ENCODE peak calls at places on chromosomes 7 and 10, in eight cellular contexts. Q is ovary, M is colonic mucosa, T is heart right ventricle, X is mammary epithelial cell, U is breast epithelium, J is cardiac muscle cell, R is Panc1. O is an unnamed sample.

GRCh38 chr7:30730097-30730496 is 21.8 kb upstream of the INMT start:
- DNase-seq in Q (no peak), M (no peak), T (no peak), X (no peak), U (no peak), J (no peak), R (no peak), O (no peak)

GRCh38 chr7:94710256-94710655 is 54.3 kb upstream of the SGCE start:
- DNase-seq in Q (no peak), M (no peak), T (no peak), X (no peak), U (no peak), J (no peak), R (no peak), O (no peak)

GRCh38 chr7:35571596-35572240 is 123.2 kb downstream of the HERPUD2 start:
- DNase-seq in Q (no peak), M (no peak), T (no peak), X (no peak), U (no peak), J (no peak), R (no peak), O (no peak)

GRCh38 chr10:74419491-74420466 is 268.8 kb downstream of the ADK start:
- DNase-seq in Q (no peak), M (peak; percentile 24), T (no peak), X (peak; percentile 9), U (no peak), J (no peak), R (no peak), O (peak; percentile 36)

GRCh38 chr7:50962962-50963374 is 180.3 kb upstream of the GRB10 start:
- DNase-seq in Q (no peak), M (peak; percentile 94), T (peak; percentile 80), X (peak; percentile 70), U (no peak), J (no peak), R (no peak), O (no peak)

GRCh38 chr7:125504848-125505247 is 575.2 kb upstream of the POT1 start:
- DNase-seq in Q (no peak), M (no peak), T (no peak), X (no peak), U (no peak), J (no peak), R (no peak), O (no peak)

GRCh38 chr7:136868496-136869005 is at the start of gene CHRM2:
- DNase-seq in Q (no peak), M (no peak), T (peak; percentile 30), X (peak; percentile 31), U (no peak), J (peak; percentile 56), R (no peak), O (no peak)

GRCh38 chr7:37311282-37311868 is 137.3 kb downstream of the ELMO1 start:
- DNase-seq in Q (no peak), M (no peak), T (no peak), X (no peak), U (no peak), J (no peak), R (no peak), O (no peak)

GRCh38 chr7:30703756-30704155 is 21.5 kb upstream of the CRHR2 start:
- DNase-seq in Q (no peak), M (no peak), T (no peak), X (no peak), U (no peak), J (no peak), R (no peak), O (no peak)

GRCh38 chr10:26157734-26158133 is 58.8 kb upstream of the GAD2 start:
- DNase-seq in Q (no peak), M (no peak), T (no peak), X (no peak), U (no peak), J (no peak), R (no peak), O (no peak)

GRCh38 chr10:45997994-45998763 is 25.9 kb downstream of the TIMM23 start:
- DNase-seq in Q (no peak), M (no peak), T (no peak), X (no peak), U (no peak), J (no peak), R (no peak), O (no peak)

GRCh38 chr10:77160679-77161078 is 476.9 kb downstream of the KCNMA1 start:
- DNase-seq in Q (no peak), M (peak; percentile 34), T (no peak), X (peak; percentile 97), U (no peak), J (no peak), R (peak; percentile 94), O (no peak)

GRCh38 chr10:71622656-71623055 is 96.9 kb downstream of the C10orf105 start:
- DNase-seq in Q (peak; percentile 53), M (no peak), T (no peak), X (no peak), U (no peak), J (no peak), R (no peak), O (no peak)
- H3K4me1 ChIP-seq in Q (peaks cover 21% of the 10 kb centered on the region), M (no peaks in the 10 kb centered on the region), T (peaks cover 32% of the 10 kb centered on the region), X (peaks cover 7% of the 10 kb centered on the region), U (no peaks in the 10 kb centered on the region), J (peaks cover 21% of the 10 kb centered on the region), R (peaks cover 23% of the 10 kb centered on the region), O (no peaks in the 10 kb centered on the region)

DNA sequence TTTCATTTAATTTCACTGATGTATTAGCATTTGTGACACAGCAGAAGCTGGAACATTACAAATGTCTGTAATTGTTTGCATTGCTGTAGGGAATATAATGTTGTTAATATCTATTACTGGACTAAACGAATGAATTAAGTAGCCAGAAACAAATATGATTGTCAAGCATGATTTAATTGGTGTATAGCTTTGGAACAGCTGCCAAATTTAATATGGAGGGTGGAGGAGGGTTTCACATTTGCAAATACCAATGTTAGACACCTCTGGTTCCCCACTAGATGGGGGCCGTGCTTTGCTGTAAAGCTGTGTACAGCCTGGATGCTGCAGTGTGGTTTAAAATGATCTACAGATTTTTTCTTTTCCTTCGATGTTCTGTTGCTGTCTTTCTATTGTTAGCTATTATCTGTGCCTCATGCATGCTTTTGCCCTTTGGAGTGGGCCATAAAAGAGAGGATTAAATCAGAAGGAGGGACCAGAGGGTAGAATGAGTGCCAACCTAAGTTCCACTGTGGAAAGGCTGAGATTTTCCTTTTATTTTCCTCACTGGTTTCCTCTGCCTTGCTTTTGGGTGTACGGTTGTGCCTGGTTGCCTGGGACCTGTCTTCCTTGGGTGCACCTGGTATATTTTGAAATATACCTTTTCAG is 23.1 kb downstream of the DNAJB9 start:
- DNase-seq in Q (no peak), M (no peak), T (no peak), X (peak; percentile 12), U (no peak), J (peak; percentile 31), R (no peak), O (no peak)
- TF ChIP-seq CTCF in Q (no peak), M (no peak), T (no peak), X (peak; percentile 15), U (no peak), J (peak; percentile 30), R (peak; percentile 57), O (no peak)

GRCh38 chr10:129968937-129969527 is 5.0 kb upstream of the EBF3 start:
- DNase-seq in Q (no peak), M (peak; percentile 44), T (peak; percentile 71), X (no peak), U (no peak), J (peak; percentile 85), R (no peak), O (no peak)

GRCh38 chr10:129972145-129972965 is 8.3 kb upstream of the EBF3 start:
- DNase-seq in Q (no peak), M (no peak), T (peak; percentile 43), X (no peak), U (no peak), J (peak; percentile 35), R (no peak), O (no peak)

GRCh38 chr10:129969528-129970264 is 5.6 kb upstream of the EBF3 start:
- DNase-seq in Q (no peak), M (no peak), T (no peak), X (no peak), U (no peak), J (no peak), R (no peak), O (no peak)

GRCh38 chr10:129971381-129972144 is 7.5 kb upstream of the EBF3 start:
- DNase-seq in Q (no peak), M (peak; percentile 53), T (peak; percentile 73), X (no peak), U (no peak), J (peak; percentile 86), R (no peak), O (no peak)

DNA sequence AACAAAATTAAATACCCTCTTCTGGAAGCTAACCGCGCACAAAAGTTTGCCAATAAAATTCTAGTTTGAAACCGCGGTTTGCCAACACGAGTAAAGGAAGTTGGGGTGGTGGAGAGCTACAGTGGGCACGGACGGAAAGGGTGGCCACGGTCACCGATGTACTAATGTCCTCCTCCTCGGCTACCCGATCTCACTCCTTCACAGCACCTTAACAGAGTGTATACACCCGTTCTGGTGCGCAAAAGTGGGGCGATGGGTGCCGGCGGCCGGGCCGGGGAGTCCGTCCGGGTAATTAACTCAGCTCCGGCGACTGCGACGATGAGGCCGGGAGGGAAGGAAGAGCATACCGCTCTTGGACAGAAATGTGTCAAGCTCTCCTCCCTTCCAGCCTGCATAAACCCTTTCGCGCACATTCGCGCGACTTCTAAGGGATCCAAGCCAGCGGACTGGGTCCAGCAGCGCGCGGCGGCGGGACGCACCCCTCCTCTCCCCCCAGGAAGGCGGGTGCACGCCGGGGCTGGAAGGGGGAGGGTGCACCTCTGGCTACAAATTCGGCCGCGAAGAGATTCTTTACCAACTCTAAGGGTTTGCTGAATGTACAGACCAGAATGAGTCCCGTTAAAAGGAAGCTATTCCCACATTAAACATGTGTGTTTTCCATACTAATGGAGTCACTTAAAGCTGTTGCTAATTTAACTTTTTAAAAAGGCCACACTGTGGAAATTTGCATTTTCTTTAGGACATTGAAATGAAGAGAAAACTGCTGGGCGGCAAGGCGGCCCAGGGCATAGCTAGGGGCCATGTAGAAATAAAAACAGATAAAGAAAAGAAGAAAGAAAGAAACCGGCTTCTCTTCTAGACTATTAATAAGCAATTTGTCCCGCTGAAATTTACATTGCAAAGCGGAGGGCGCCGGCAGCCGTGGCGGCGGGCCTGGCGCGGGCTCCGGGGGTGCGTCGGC is 6.6 kb upstream of the EBF3 start:
- DNase-seq in Q (no peak), M (no peak), T (peak; percentile 25), X (no peak), U (no peak), J (peak; percentile 36), R (no peak), O (no peak)
- H3K4me3 ChIP-seq in Q (no peak overlapping the region), M (no peak overlapping the region), T (peak overlapping the region; percentile 58), X (no peak overlapping the region), U (peak overlapping the region; percentile 65), J (peak overlapping the region; percentile 37), R (peak overlapping the region; percentile 20), O (no peak overlapping the region)

GRCh38 chr10:130078120-130078519 is 32.5 kb downstream of the C10orf143 start:
- DNase-seq in Q (no peak), M (no peak), T (no peak), X (no peak), U (no peak), J (no peak), R (no peak), O (no peak)

GRCh38 chr10:130074639-130075038 is 36.0 kb downstream of the C10orf143 start:
- DNase-seq in Q (no peak), M (no peak), T (no peak), X (no peak), U (no peak), J (no peak), R (no peak), O (no peak)

GRCh38 chr10:130079614-130080460 is 30.8 kb downstream of the C10orf143 start:
- DNase-seq in Q (no peak), M (no peak), T (no peak), X (no peak), U (no peak), J (no peak), R (no peak), O (no peak)

GRCh38 chr10:130076681-130077080 is 33.9 kb downstream of the C10orf143 start:
- DNase-seq in Q (no peak), M (no peak), T (no peak), X (no peak), U (no peak), J (no peak), R (no peak), O (no peak)

GRCh38 chr10:130080461-130080814 is 30.2 kb downstream of the C10orf143 start:
- DNase-seq in Q (no peak), M (no peak), T (no peak), X (no peak), U (no peak), J (no peak), R (no peak), O (no peak)
- H3K4me1 ChIP-seq in Q (no peaks in the 10 kb centered on the region), M (no peaks in the 10 kb centered on the region), T (no peaks in the 10 kb centered on the region), X (no peaks in the 10 kb centered on the region), U (no peaks in the 10 kb centered on the region), J (no peaks in the 10 kb centered on the region), R (no peaks in the 10 kb centered on the region), O (no peaks in the 10 kb centered on the region)